ENCODE peak calls at places on chromosomes 4 and X, in five cellular contexts. S is A549, R is WERI-Rb-1, T is mesothelial cell of epicardium, L is spleen. Z is an unnamed sample.

GRCh38 chr4:169823685-169824084 is 65.9 kb upstream of the HPF1 start:
- DNase-seq in S (peak), R (no peak), T (peak), L (no peak), Z (peak)

GRCh38 chr4:83323136-83323535 is 11.5 kb downstream of the HPSE start:
- DNase-seq in S (no peak), R (no peak), T (no peak), L (no peak), Z (no peak)

GRCh38 chrX:154373340-154374306 is 811 bp downstream of the FLNA start:
- DNase-seq in S (peak), R (peak), T (no peak), L (no peak), Z (no peak)

GRCh38 chr4:113383111-113383785 is 333.8 kb downstream of the ANK2 start:
- DNase-seq in S (no peak), R (no peak), T (no peak), L (no peak), Z (no peak)

GRCh38 chrX:64739792-64740378 is 236.4 kb downstream of the ZC4H2 start:
- DNase-seq in S (no peak), R (no peak), T (no peak), L (no peak), Z (no peak)

GRCh38 chr4:78560296-78560963 is 8.9 kb downstream of the ANXA3 start:
- DNase-seq in S (peak), R (no peak), T (no peak), L (no peak), Z (no peak)

GRCh38 chrX:3262906-3263305 is 83.5 kb downstream of the MXRA5 start:
- DNase-seq in S (peak), R (no peak), T (no peak), L (no peak), Z (no peak)

GRCh38 chr4:145339075-145339725 is 142.5 kb upstream of the SMAD1 start:
- DNase-seq in S (no peak), R (no peak), T (no peak), L (no peak), Z (no peak)

GRCh38 chr4:94722748-94723147 is 35.0 kb upstream of the BMPR1B start:
- DNase-seq in S (peak), R (no peak), T (no peak), L (no peak), Z (no peak)

GRCh38 chrX:133005038-133005437 is 46.6 kb upstream of the HS6ST2 start:
- DNase-seq in S (no peak), R (no peak), T (no peak), L (no peak), Z (peak)

GRCh38 chr4:156676116-156676851 is 295.3 kb downstream of the PDGFC start:
- DNase-seq in S (no peak), R (no peak), T (no peak), L (no peak), Z (no peak)

GRCh38 chrX:5648941-5649568 is 579.6 kb downstream of the NLGN4X start:
- DNase-seq in S (no peak), R (no peak), T (no peak), L (no peak), Z (no peak)

GRCh38 chrX:5644786-5645185 is 583.9 kb downstream of the NLGN4X start:
- DNase-seq in S (no peak), R (no peak), T (no peak), L (no peak), Z (no peak)

GRCh38 chrX:5650904-5651303 is 577.8 kb downstream of the NLGN4X start:
- DNase-seq in S (no peak), R (no peak), T (no peak), L (no peak), Z (no peak)

GRCh38 chrX:5646818-5647217 is 581.8 kb downstream of the NLGN4X start:
- DNase-seq in S (no peak), R (no peak), T (no peak), L (no peak), Z (peak)
- TF ChIP-seq CTCF in S (no peak), R (no peak), T (no peak), L (no peak), Z (no peak)

GRCh38 chr4:107202744-107203143 is 166.6 kb upstream of the DKK2 start:
- DNase-seq in S (no peak), R (no peak), T (no peak), L (no peak), Z (no peak)
- TF ChIP-seq CTCF in S (no peak), R (no peak), T (no peak), L (no peak), Z (no peak)

GRCh38 chr4:29079260-29079659 is 1640.9 kb upstream of the PCDH7 start:
- DNase-seq in S (no peak), R (no peak), T (no peak), L (no peak), Z (no peak)

GRCh38 chr4:29085748-29086147 is 1634.4 kb upstream of the PCDH7 start:
- DNase-seq in S (no peak), R (no peak), T (no peak), L (no peak), Z (no peak)

GRCh38 chr4:29082684-29083083 is 1637.5 kb upstream of the PCDH7 start:
- DNase-seq in S (no peak), R (no peak), T (no peak), L (no peak), Z (no peak)

DNA sequence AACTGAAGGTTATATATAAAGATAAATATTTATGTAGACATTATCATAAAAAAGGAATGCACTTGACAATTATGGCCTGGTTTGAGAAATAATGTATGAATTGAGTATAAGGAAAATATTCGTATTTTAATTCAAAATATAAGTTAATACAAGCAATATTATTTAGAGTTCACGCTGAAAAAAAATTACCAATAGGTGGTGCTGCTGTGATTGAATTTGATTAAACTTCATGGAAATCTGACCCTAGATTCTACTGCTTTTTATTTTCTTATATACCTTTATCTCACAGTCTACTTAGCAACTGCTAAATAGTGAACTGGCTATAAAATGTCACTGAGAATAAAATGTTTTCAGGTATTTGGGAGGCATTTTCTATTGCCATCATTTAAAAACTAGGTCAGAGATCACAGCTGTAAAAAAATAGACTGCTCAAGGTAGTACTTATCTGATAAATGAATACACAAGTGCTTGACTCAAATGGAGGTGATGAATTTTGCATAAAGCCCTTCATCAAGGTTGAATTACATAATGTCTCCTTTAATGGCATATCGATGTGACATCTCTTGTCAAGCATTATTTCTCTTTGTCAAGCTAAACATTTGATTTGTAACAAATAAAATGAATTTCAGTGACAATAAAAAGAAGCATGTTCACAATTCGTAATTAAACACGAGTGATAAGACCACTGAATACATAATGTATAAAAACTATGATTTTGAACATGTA is 1638.8 kb upstream of the PCDH7 start:
- DNase-seq in S (no peak), R (no peak), T (no peak), L (no peak), Z (no peak)
- TF ChIP-seq CTCF in S (no peak), R (no peak), T (peak), L (no peak), Z (no peak)

GRCh38 chr4:3767569-3768288 is 1.5 kb downstream of the ADRA2C start:
- DNase-seq in S (peak), R (no peak), T (no peak), L (no peak), Z (no peak)
- TF ChIP-seq CTCF in S (no peak), R (no peak), T (peak), L (no peak), Z (no peak)

GRCh38 chr4:116180056-116180690 is 905.2 kb downstream of the TRAM1L1 start:
- DNase-seq in S (peak), R (no peak), T (no peak), L (no peak), Z (peak)
- TF ChIP-seq CTCF in S (peak), R (peak), T (peak), L (no peak), Z (peak)

GRCh38 chrX:14529288-14529989 is at the start of gene GLRA2:
- DNase-seq in S (peak), R (no peak), T (peak), L (no peak), Z (no peak)

GRCh38 chrX:14533867-14534266 is 4.5 kb downstream of the GLRA2 start:
- DNase-seq in S (no peak), R (no peak), T (no peak), L (no peak), Z (no peak)

GRCh38 chrX:14528629-14529287 is 578 bp upstream of the GLRA2 start:
- DNase-seq in S (peak), R (peak), T (peak), L (peak), Z (peak)
- TF ChIP-seq CTCF in S (peak), R (peak), T (peak), L (no peak), Z (peak)

GRCh38 chr4:123386608-123387007 is 10.0 kb upstream of the SPRY1 start:
- DNase-seq in S (no peak), R (no peak), T (no peak), L (no peak), Z (no peak)
- TF ChIP-seq CTCF in S (no peak), R (no peak), T (no peak), L (no peak), Z (no peak)

Z was measured in GM10248.